ENCODE peak calls at places on chromosomes 12 and 14, in nine cellular contexts. J is activated CD8-positive, alpha-beta memory T cell treated with anti-CD3 and anti-CD28 coated beads for 1 hour; M is K562; A is stimulated activated CD4-positive, alpha-beta T cell treated with anti-CD3 and anti-CD28 coated beads, TNF-alpha, amount 100 ng/mL, for 1 hour; Q is adrenal gland; E is neural crest cell; N is EL; X is psoas muscle; R is retina. D is an unnamed sample.

GRCh38 chr12:64006211-64006610 is 161.7 kb downstream of the SRGAP1 start:
- DNase-seq in N (peak; percentile 85), R (no peak), E (no peak), Q (no peak), A (no peak), M (no peak), X (no peak), J (no peak), D (no peak)

GRCh38 chr12:121264951-121265350 is 31.6 kb downstream of the CAMKK2 start:
- DNase-seq in A (no peak), M (no peak), J (no peak), R (no peak), E (no peak), N (no peak), X (no peak), Q (no peak), D (peak; percentile 84)

GRCh38 chr14:62468946-62469345 is 576.3 kb downstream of the KCNH5 start:
- DNase-seq in M (no peak), Q (no peak), X (no peak), J (no peak), N (peak; percentile 56), A (no peak), E (no peak), R (no peak), D (peak; percentile 18)

GRCh38 chr12:19084547-19084946 is 45.0 kb upstream of the PLEKHA5 start:
- DNase-seq in E (no peak), A (no peak), R (no peak), X (no peak), M (no peak), N (no peak), J (no peak), Q (no peak), D (no peak)

GRCh38 chr14:24150993-24151392 is 3.7 kb downstream of the RNF31 start:
- DNase-seq in N (no peak), R (no peak), E (no peak), J (no peak), A (no peak), X (no peak), Q (no peak), M (no peak), D (no peak)

GRCh38 chr12:85695316-85695715 is 140.9 kb downstream of the RASSF9 start:
- DNase-seq in R (no peak), X (no peak), A (no peak), E (no peak), Q (no peak), N (no peak), J (no peak), M (no peak), D (no peak)

GRCh38 chr14:36301159-36301558 is 19.3 kb downstream of the MBIP start:
- DNase-seq in J (no peak), N (no peak), R (no peak), E (no peak), Q (peak; percentile 31), M (no peak), X (no peak), A (no peak), D (no peak)

GRCh38 chr12:127083028-127083949 is 1183.7 kb upstream of the TMEM132C start:
- DNase-seq in X (no peak), A (no peak), Q (peak; percentile 24), N (peak; percentile 78), M (peak; percentile 49), J (no peak), R (peak; percentile 27), E (no peak), D (peak; percentile 83)

GRCh38 chr12:4443616-4444015 is 2.0 kb downstream of the FGF6 start:
- DNase-seq in E (no peak), Q (no peak), X (no peak), J (no peak), R (no peak), N (no peak), A (no peak), M (no peak), D (no peak)

GRCh38 chr12:26298785-26299621 is 103.6 kb downstream of the SSPN start:
- DNase-seq in R (no peak), E (no peak), X (no peak), A (no peak), Q (no peak), M (peak; percentile 21), J (no peak), N (peak; percentile 88), D (peak; percentile 21)

GRCh38 chr14:75422169-75422568 is 5.7 kb upstream of the JDP2 start:
- DNase-seq in A (no peak), Q (no peak), J (no peak), M (no peak), R (no peak), E (no peak), X (no peak), N (peak; percentile 78), D (no peak)

GRCh38 chr14:74843653-74844052 is 32.3 kb downstream of the PROX2 start:
- DNase-seq in E (no peak), A (no peak), X (no peak), N (peak; percentile 73), Q (no peak), J (no peak), M (no peak), R (no peak), D (no peak)

GRCh38 chr12:96487214-96487613 is 2.2 kb upstream of the CFAP54 start:
- DNase-seq in R (no peak), X (no peak), E (no peak), J (no peak), M (no peak), Q (no peak), N (peak; percentile 70), A (no peak), D (no peak)

GRCh38 chr14:37594238-37594915 is 672 bp downstream of the FOXA1 start:
- DNase-seq in R (peak; percentile 87), E (peak; percentile 82), M (peak; percentile 42), Q (peak; percentile 75), N (peak; percentile 81), A (no peak), J (no peak), X (no peak), D (peak; percentile 94)

GRCh38 chr14:74905595-74906142 is 17.4 kb downstream of the RPS6KL1 start:
- DNase-seq in J (peak; percentile 60), M (peak; percentile 69), R (peak; percentile 77), E (peak; percentile 86), A (peak; percentile 62), N (peak; percentile 57), Q (peak; percentile 89), X (peak; percentile 89), D (peak; percentile 75)

GRCh38 chr12:4177257-4177656 is 96.3 kb upstream of the CCND2 start:
- DNase-seq in R (no peak), Q (no peak), J (no peak), A (no peak), X (no peak), M (no peak), E (no peak), N (no peak), D (no peak)

GRCh38 chr12:60148831-60149230 is 553.0 kb downstream of the SLC16A7 start:
- DNase-seq in M (no peak), N (peak; percentile 91), E (no peak), J (no peak), A (no peak), Q (no peak), R (no peak), X (peak; percentile 1), D (no peak)

GRCh38 chr14:54188036-54188666 is 208.7 kb upstream of the CDKN3 start:
- DNase-seq in M (no peak), N (no peak), J (no peak), Q (no peak), E (no peak), X (no peak), A (no peak), R (peak; percentile 15), D (peak; percentile 50)

GRCh38 chr12:92690601-92691000 is 12.2 kb upstream of the PLEKHG7 start:
- DNase-seq in Q (no peak), E (no peak), M (no peak), X (no peak), A (no peak), N (no peak), R (no peak), J (no peak), D (no peak)

GRCh38 chr12:42402821-42403411 is 76.9 kb downstream of the PPHLN1 start:
- DNase-seq in J (no peak), N (no peak), M (no peak), Q (no peak), A (no peak), X (no peak), E (no peak), R (no peak), D (no peak)

GRCh38 chr14:63051301-63051700 is 6.0 kb upstream of the KCNH5 start:
- DNase-seq in N (no peak), M (no peak), Q (no peak), E (no peak), R (no peak), J (no peak), X (no peak), A (no peak), D (no peak)

GRCh38 chr12:98754095-98754494 is 109.0 kb downstream of the APAF1 start:
- DNase-seq in E (no peak), J (no peak), Q (no peak), M (peak; percentile 38), X (no peak), N (peak; percentile 83), A (no peak), R (no peak), D (peak; percentile 24)

GRCh38 chr14:96202441-96203094 is 2.1 kb upstream of the BDKRB2 start:
- DNase-seq in Q (no peak), N (peak; percentile 35), J (no peak), R (no peak), M (no peak), X (no peak), E (no peak), A (no peak), D (no peak)

GRCh38 chr14:22689186-22689585 is 45.0 kb upstream of the OR6J1 start:
- DNase-seq in A (no peak), R (no peak), M (no peak), X (no peak), N (peak; percentile 96), J (no peak), Q (no peak), E (no peak), D (peak; percentile 47)

GRCh38 chr12:132218915-132219314 is 74.7 kb downstream of the NOC4L start:
- DNase-seq in J (peak; percentile 13), X (no peak), Q (peak; percentile 38), N (no peak), R (no peak), A (peak; percentile 20), M (peak; percentile 72), E (peak; percentile 29), D (peak; percentile 78)

GRCh38 chr12:63416788-63417187 is 251.5 kb downstream of the DPY19L2 start:
- DNase-seq in A (no peak), J (no peak), E (no peak), M (no peak), R (no peak), X (no peak), Q (no peak), N (no peak), D (no peak)

GRCh38 chr12:2977776-2978175 is 18.6 kb downstream of the TEAD4 start:
- DNase-seq in R (no peak), A (no peak), X (no peak), N (no peak), J (no peak), E (no peak), M (no peak), Q (no peak), D (no peak)